ENCODE peak calls at places on chromosome 4, in four cellular contexts. F is CD4-positive, alpha-beta memory T cell; K is SK-N-DZ; W is CD8-positive, alpha-beta T cell. O is an unnamed sample.

GRCh38 chr4:24472514-24473308 is 111.6 kb downstream of the DHX15 start:
- DNase-seq in K (peak; percentile 82), W (peak; percentile 68), F (peak; percentile 62), O (peak; percentile 45)

GRCh38 chr4:54091637-54092404 is 8.1 kb upstream of the GSX2 start:
- DNase-seq in F (peak; percentile 83), K (peak; percentile 74), W (peak; percentile 87), O (peak; percentile 63)

GRCh38 chr4:146076081-146076480 is 99.4 kb upstream of the LSM6 start:
- DNase-seq in F (no peak), K (no peak), W (no peak), O (no peak)

GRCh38 chr4:3484057-3484973 is 21.2 kb downstream of the DOK7 start:
- DNase-seq in W (no peak), K (no peak), F (no peak), O (no peak)

GRCh38 chr4:43148481-43148880 is 256.0 kb downstream of the GRXCR1 start:
- DNase-seq in W (no peak), F (no peak), K (no peak), O (no peak)

GRCh38 chr4:105714071-105714521 is 5.5 kb downstream of the GSTCD start:
- DNase-seq in K (no peak), F (no peak), W (no peak), O (no peak)

GRCh38 chr4:10762541-10762940 is 78.0 kb upstream of the CLNK start:
- DNase-seq in F (no peak), W (no peak), K (no peak), O (no peak)

GRCh38 chr4:77177196-77177595 is 20.2 kb downstream of the CCNG2 start:
- DNase-seq in F (no peak), K (no peak), W (no peak), O (no peak)

GRCh38 chr4:125703443-125703842 is 388.7 kb downstream of the FAT4 start:
- DNase-seq in F (no peak), K (no peak), W (no peak), O (no peak)

GRCh38 chr4:89897867-89898266 is 3.2 kb downstream of the MMRN1 start:
- DNase-seq in W (no peak), K (no peak), F (no peak), O (no peak)

GRCh38 chr4:55903577-55903976 is 45.2 kb upstream of the CEP135 start:
- DNase-seq in F (no peak), W (no peak), K (no peak), O (no peak)

GRCh38 chr4:169015237-169015636 is 5.2 kb upstream of the CBR4 start:
- DNase-seq in F (no peak), K (peak; percentile 78), W (no peak), O (no peak)

GRCh38 chr4:30847157-30847556 is 127.0 kb downstream of the PCDH7 start:
- DNase-seq in W (no peak), F (no peak), K (no peak), O (no peak)

GRCh38 chr4:186366326-186366725 is 100.3 kb downstream of the F11 start:
- DNase-seq in W (no peak), F (no peak), K (no peak), O (no peak)

GRCh38 chr4:54929459-54929858 is 195.9 kb downstream of the KDR start:
- DNase-seq in K (no peak), F (no peak), W (no peak), O (no peak)

GRCh38 chr4:181416966-181417365 is 826.2 kb upstream of the TENM3 start:
- DNase-seq in K (no peak), F (no peak), W (no peak), O (no peak)

GRCh38 chr4:143346208-143346607 is 9.5 kb downstream of the GAB1 start:
- DNase-seq in W (no peak), F (no peak), K (no peak), O (no peak)

GRCh38 chr4:87848622-87849351 is 16.0 kb downstream of the MEPE start:
- DNase-seq in F (peak; percentile 21), W (peak; percentile 22), K (peak; percentile 44), O (peak; percentile 19)

GRCh38 chr4:186653973-186654372 is 69.7 kb downstream of the FAT1 start:
- DNase-seq in W (no peak), F (no peak), K (no peak), O (no peak)

GRCh38 chr4:41877020-41877796 is 58.0 kb upstream of the TMEM33 start:
- DNase-seq in K (peak; percentile 74), F (no peak), W (no peak), O (no peak)

GRCh38 chr4:82890602-82890912 is 396 bp downstream of the SEC31A start:
- DNase-seq in F (no peak), W (no peak), K (no peak), O (no peak)

GRCh38 chr4:88649716-88650115 is 47.9 kb downstream of the NAP1L5 start:
- DNase-seq in W (no peak), F (no peak), K (no peak), O (no peak)

GRCh38 chr4:76764251-76764650 is 133.7 kb downstream of the SOWAHB start:
- DNase-seq in K (no peak), W (no peak), F (no peak), O (no peak)

GRCh38 chr4:76997454-76997853 is 47.9 kb downstream of the SEPTIN11 start:
- DNase-seq in K (no peak), W (no peak), F (no peak), O (no peak)